ENCODE peak calls at places on chromosomes 6 and 20, in six cellular contexts. One of them, this sample, is unnamed.

GRCh38 chr20:59628171-59628570 is 23.8 kb downstream of the PHACTR3 start:
- DNase-seq in iris pigment epithelial cell: no peak
- DNase-seq in pons: peak; percentile 97
- DNase-seq in fibroblast of lung: no peak
- DNase-seq in HTR-8/SVneo: no peak
- DNase-seq in HL-60: no peak
- DNase-seq in this sample: peak; percentile 95

GRCh38 chr20:31551581-31552081 is 37.4 kb downstream of the HM13 start:
- DNase-seq in iris pigment epithelial cell: peak; percentile 82
- DNase-seq in pons: no peak
- DNase-seq in fibroblast of lung: peak; percentile 69
- DNase-seq in HTR-8/SVneo: no peak
- DNase-seq in HL-60: no peak
- DNase-seq in this sample: no peak

GRCh38 chr20:12966468-12967085 is 42.2 kb upstream of the SPTLC3 start:
- DNase-seq in iris pigment epithelial cell: peak; percentile 53
- DNase-seq in pons: peak; percentile 75
- DNase-seq in fibroblast of lung: peak; percentile 42
- DNase-seq in HTR-8/SVneo: no peak
- DNase-seq in HL-60: no peak
- DNase-seq in this sample: peak; percentile 37

GRCh38 chr20:19022791-19023448 is 189.5 kb upstream of the SLC24A3 start:
- DNase-seq in iris pigment epithelial cell: no peak
- DNase-seq in pons: no peak
- DNase-seq in fibroblast of lung: no peak
- DNase-seq in HTR-8/SVneo: no peak
- DNase-seq in HL-60: no peak
- DNase-seq in this sample: no peak

GRCh38 chr20:37615507-37616425 is 78.1 kb upstream of the CTNNBL1 start:
- DNase-seq in iris pigment epithelial cell: no peak
- DNase-seq in pons: no peak
- DNase-seq in fibroblast of lung: peak; percentile 20
- DNase-seq in HTR-8/SVneo: peak; percentile 80
- DNase-seq in HL-60: peak; percentile 25
- DNase-seq in this sample: peak; percentile 0

GRCh38 chr6:128601060-128601459 is 80.7 kb upstream of the PTPRK start:
- DNase-seq in iris pigment epithelial cell: peak; percentile 28
- DNase-seq in pons: no peak
- DNase-seq in fibroblast of lung: peak; percentile 64
- DNase-seq in HTR-8/SVneo: no peak
- DNase-seq in HL-60: no peak
- DNase-seq in this sample: no peak

GRCh38 chr20:46965477-46965876 is 70.8 kb downstream of the EYA2 start:
- DNase-seq in iris pigment epithelial cell: no peak
- DNase-seq in pons: no peak
- DNase-seq in fibroblast of lung: no peak
- DNase-seq in HTR-8/SVneo: no peak
- DNase-seq in HL-60: no peak
- DNase-seq in this sample: no peak

GRCh38 chr6:43083041-43083669 is 7.0 kb downstream of the PTK7 start:
- DNase-seq in iris pigment epithelial cell: no peak
- DNase-seq in pons: no peak
- DNase-seq in fibroblast of lung: no peak
- DNase-seq in HTR-8/SVneo: no peak
- DNase-seq in HL-60: peak; percentile 39
- DNase-seq in this sample: no peak

GRCh38 chr20:19253316-19253715 is 40.9 kb downstream of the SLC24A3 start:
- DNase-seq in iris pigment epithelial cell: no peak
- DNase-seq in pons: no peak
- DNase-seq in fibroblast of lung: no peak
- DNase-seq in HTR-8/SVneo: no peak
- DNase-seq in HL-60: no peak
- DNase-seq in this sample: no peak

GRCh38 chr20:36887779-36888133 is 11.8 kb downstream of the TLDC2 start:
- DNase-seq in iris pigment epithelial cell: no peak
- DNase-seq in pons: peak; percentile 2
- DNase-seq in fibroblast of lung: no peak
- DNase-seq in HTR-8/SVneo: no peak
- DNase-seq in HL-60: no peak
- DNase-seq in this sample: no peak

GRCh38 chr20:4835244-4836177 is 113.8 kb downstream of the PRND start:
- DNase-seq in iris pigment epithelial cell: no peak
- DNase-seq in pons: no peak
- DNase-seq in fibroblast of lung: peak; percentile 51
- DNase-seq in HTR-8/SVneo: no peak
- DNase-seq in HL-60: no peak
- DNase-seq in this sample: peak; percentile 47

GRCh38 chr6:56692586-56693245 is 50.0 kb upstream of the DST start:
- DNase-seq in iris pigment epithelial cell: peak; percentile 83
- DNase-seq in pons: peak; percentile 88
- DNase-seq in fibroblast of lung: peak; percentile 48
- DNase-seq in HTR-8/SVneo: no peak
- DNase-seq in HL-60: peak; percentile 10
- DNase-seq in this sample: peak; percentile 63

GRCh38 chr6:54920628-54921027 is 74.1 kb downstream of the FAM83B start:
- DNase-seq in iris pigment epithelial cell: peak; percentile 52
- DNase-seq in pons: no peak
- DNase-seq in fibroblast of lung: no peak
- DNase-seq in HTR-8/SVneo: no peak
- DNase-seq in HL-60: no peak
- DNase-seq in this sample: no peak

GRCh38 chr20:21048841-21049273 is 57.3 kb downstream of the LINC00237 start:
- DNase-seq in iris pigment epithelial cell: no peak
- DNase-seq in pons: peak; percentile 3
- DNase-seq in fibroblast of lung: no peak
- DNase-seq in HTR-8/SVneo: peak; percentile 23
- DNase-seq in HL-60: peak; percentile 43
- DNase-seq in this sample: peak; percentile 13

GRCh38 chr20:31690124-31690666 is 32.5 kb downstream of the BCL2L1 start:
- DNase-seq in iris pigment epithelial cell: no peak
- DNase-seq in pons: no peak
- DNase-seq in fibroblast of lung: no peak
- DNase-seq in HTR-8/SVneo: no peak
- DNase-seq in HL-60: no peak
- DNase-seq in this sample: no peak

GRCh38 chr6:93163146-93163545 is 256.2 kb downstream of the EPHA7 start:
- DNase-seq in iris pigment epithelial cell: no peak
- DNase-seq in pons: no peak
- DNase-seq in fibroblast of lung: no peak
- DNase-seq in HTR-8/SVneo: no peak
- DNase-seq in HL-60: no peak
- DNase-seq in this sample: no peak

GRCh38 chr6:76774750-76775396 is 688.4 kb downstream of the HTR1B start:
- DNase-seq in iris pigment epithelial cell: peak; percentile 21
- DNase-seq in pons: no peak
- DNase-seq in fibroblast of lung: peak; percentile 0
- DNase-seq in HTR-8/SVneo: no peak
- DNase-seq in HL-60: no peak
- DNase-seq in this sample: peak; percentile 15

GRCh38 chr20:41617931-41618806 is at the start of gene CHD6:
- DNase-seq in iris pigment epithelial cell: peak; percentile 100
- DNase-seq in pons: peak; percentile 99
- DNase-seq in fibroblast of lung: peak; percentile 100
- DNase-seq in HTR-8/SVneo: peak; percentile 100
- DNase-seq in HL-60: peak; percentile 100
- DNase-seq in this sample: peak; percentile 99

GRCh38 chr20:49169547-49169946 is 18.6 kb downstream of the STAU1 start:
- DNase-seq in iris pigment epithelial cell: no peak
- DNase-seq in pons: no peak
- DNase-seq in fibroblast of lung: no peak
- DNase-seq in HTR-8/SVneo: no peak
- DNase-seq in HL-60: no peak
- DNase-seq in this sample: no peak

GRCh38 chr6:74070091-74070490 is 374.1 kb downstream of the CD109 start:
- DNase-seq in iris pigment epithelial cell: no peak
- DNase-seq in pons: no peak
- DNase-seq in fibroblast of lung: peak; percentile 58
- DNase-seq in HTR-8/SVneo: no peak
- DNase-seq in HL-60: no peak
- DNase-seq in this sample: no peak

GRCh38 chr20:39986231-39986904 is 702.7 kb downstream of the MAFB start:
- DNase-seq in iris pigment epithelial cell: peak; percentile 2
- DNase-seq in pons: peak; percentile 37
- DNase-seq in fibroblast of lung: peak; percentile 26
- DNase-seq in HTR-8/SVneo: no peak
- DNase-seq in HL-60: no peak
- DNase-seq in this sample: peak; percentile 28

GRCh38 chr6:39228992-39229767 is at the start of gene KCNK5:
- DNase-seq in iris pigment epithelial cell: peak; percentile 48
- DNase-seq in pons: peak; percentile 19
- DNase-seq in fibroblast of lung: peak; percentile 20
- DNase-seq in HTR-8/SVneo: no peak
- DNase-seq in HL-60: peak; percentile 90
- DNase-seq in this sample: peak; percentile 20

GRCh38 chr20:26315054-26315453 is 618.4 kb upstream of the ZNF337 start:
- DNase-seq in iris pigment epithelial cell: no peak
- DNase-seq in pons: no peak
- DNase-seq in fibroblast of lung: no peak
- DNase-seq in HTR-8/SVneo: no peak
- DNase-seq in HL-60: no peak
- DNase-seq in this sample: no peak

GRCh38 chr6:154468760-154469159 is 41.7 kb downstream of the CNKSR3 start:
- DNase-seq in iris pigment epithelial cell: no peak
- DNase-seq in pons: no peak
- DNase-seq in fibroblast of lung: no peak
- DNase-seq in HTR-8/SVneo: no peak
- DNase-seq in HL-60: no peak
- DNase-seq in this sample: no peak

GRCh38 chr20:59808729-59809381 is 124.6 kb downstream of the SYCP2 start:
- DNase-seq in iris pigment epithelial cell: no peak
- DNase-seq in pons: no peak
- DNase-seq in fibroblast of lung: no peak
- DNase-seq in HTR-8/SVneo: no peak
- DNase-seq in HL-60: no peak
- DNase-seq in this sample: no peak

GRCh38 chr6:167532410-167533294 is 207.8 kb downstream of the TTLL2 start:
- DNase-seq in iris pigment epithelial cell: no peak
- DNase-seq in pons: peak; percentile 60
- DNase-seq in fibroblast of lung: no peak
- DNase-seq in HTR-8/SVneo: no peak
- DNase-seq in HL-60: no peak
- DNase-seq in this sample: no peak

GRCh38 chr6:8219352-8219943 is 117.1 kb upstream of the EEF1E1 start:
- DNase-seq in iris pigment epithelial cell: peak; percentile 62
- DNase-seq in pons: peak; percentile 59
- DNase-seq in fibroblast of lung: peak; percentile 33
- DNase-seq in HTR-8/SVneo: peak; percentile 51
- DNase-seq in HL-60: peak; percentile 23
- DNase-seq in this sample: peak; percentile 54

GRCh38 chr6:146896960-146897701 is 298.4 kb downstream of the ADGB start:
- DNase-seq in iris pigment epithelial cell: no peak
- DNase-seq in pons: no peak
- DNase-seq in fibroblast of lung: no peak
- DNase-seq in HTR-8/SVneo: no peak
- DNase-seq in HL-60: no peak
- DNase-seq in this sample: no peak

GRCh38 chr6:145924600-145924999 is 39.6 kb downstream of the SHPRH start:
- DNase-seq in iris pigment epithelial cell: no peak
- DNase-seq in pons: no peak
- DNase-seq in fibroblast of lung: no peak
- DNase-seq in HTR-8/SVneo: no peak
- DNase-seq in HL-60: no peak
- DNase-seq in this sample: no peak

GRCh38 chr6:167576798-167577528 is 249.7 kb upstream of the AFDN start:
- DNase-seq in iris pigment epithelial cell: no peak
- DNase-seq in pons: no peak
- DNase-seq in fibroblast of lung: no peak
- DNase-seq in HTR-8/SVneo: no peak
- DNase-seq in HL-60: no peak
- DNase-seq in this sample: no peak

GRCh38 chr20:10971096-10971495 is 297.3 kb upstream of the JAG1 start:
- DNase-seq in iris pigment epithelial cell: no peak
- DNase-seq in pons: no peak
- DNase-seq in fibroblast of lung: peak; percentile 15
- DNase-seq in HTR-8/SVneo: no peak
- DNase-seq in HL-60: no peak
- DNase-seq in this sample: no peak

GRCh38 chr6:69580696-69581095 is 216.1 kb downstream of the LMBRD1 start:
- DNase-seq in iris pigment epithelial cell: no peak
- DNase-seq in pons: no peak
- DNase-seq in fibroblast of lung: no peak
- DNase-seq in HTR-8/SVneo: no peak
- DNase-seq in HL-60: no peak
- DNase-seq in this sample: no peak

GRCh38 chr6:131175559-131175958 is 40.3 kb downstream of the AKAP7 start:
- DNase-seq in iris pigment epithelial cell: peak; percentile 36
- DNase-seq in pons: no peak
- DNase-seq in fibroblast of lung: no peak
- DNase-seq in HTR-8/SVneo: no peak
- DNase-seq in HL-60: no peak
- DNase-seq in this sample: no peak

This sample was measured in midbrain.